ENCODE peak calls at places on chromosome 1, in nine cellular contexts. One of them, this sample, is unnamed.

GRCh38 chr1:204868340-204868700 is 2.3 kb upstream of the NFASC start:
- DNase-seq in foreskin melanocyte: no peak
- DNase-seq in stimulated activated CD4-positive, alpha-beta T cell treated with anti-CD3 and anti-CD28 coated beads, Interleukin-12 subunit alpha, Interleukin-12 subunit beta, amount 100 ng/mL, for 48 hours: no peak
- DNase-seq in nucleus accumbens: peak
- DNase-seq in psoas muscle: peak
- DNase-seq in RWPE1: no peak
- DNase-seq in astrocyte of the cerebellum: no peak
- DNase-seq in RPMI7951: no peak
- DNase-seq in IMR-90: no peak
- DNase-seq in this sample: peak

GRCh38 chr1:3273447-3273846 is 181.0 kb upstream of the ARHGEF16 start:
- DNase-seq in foreskin melanocyte: no peak
- DNase-seq in stimulated activated CD4-positive, alpha-beta T cell treated with anti-CD3 and anti-CD28 coated beads, Interleukin-12 subunit alpha, Interleukin-12 subunit beta, amount 100 ng/mL, for 48 hours: no peak
- DNase-seq in nucleus accumbens: no peak
- DNase-seq in psoas muscle: no peak
- DNase-seq in RWPE1: no peak
- DNase-seq in astrocyte of the cerebellum: no peak
- DNase-seq in RPMI7951: no peak
- DNase-seq in IMR-90: no peak
- DNase-seq in this sample: no peak

GRCh38 chr1:94970783-94971182 is 43.9 kb upstream of the CNN3 start:
- DNase-seq in foreskin melanocyte: no peak
- DNase-seq in stimulated activated CD4-positive, alpha-beta T cell treated with anti-CD3 and anti-CD28 coated beads, Interleukin-12 subunit alpha, Interleukin-12 subunit beta, amount 100 ng/mL, for 48 hours: no peak
- DNase-seq in nucleus accumbens: no peak
- DNase-seq in psoas muscle: no peak
- DNase-seq in RWPE1: no peak
- DNase-seq in astrocyte of the cerebellum: no peak
- DNase-seq in RPMI7951: peak
- DNase-seq in IMR-90: no peak
- DNase-seq in this sample: no peak

GRCh38 chr1:110235839-110236682 is 25.9 kb downstream of the KCNC4 start:
- DNase-seq in foreskin melanocyte: peak
- DNase-seq in stimulated activated CD4-positive, alpha-beta T cell treated with anti-CD3 and anti-CD28 coated beads, Interleukin-12 subunit alpha, Interleukin-12 subunit beta, amount 100 ng/mL, for 48 hours: peak
- DNase-seq in nucleus accumbens: no peak
- DNase-seq in psoas muscle: no peak
- DNase-seq in RWPE1: peak
- DNase-seq in astrocyte of the cerebellum: no peak
- DNase-seq in RPMI7951: peak
- DNase-seq in IMR-90: peak
- DNase-seq in this sample: no peak

GRCh38 chr1:21584096-21584495 is 74.9 kb downstream of the ALPL start:
- DNase-seq in foreskin melanocyte: no peak
- DNase-seq in stimulated activated CD4-positive, alpha-beta T cell treated with anti-CD3 and anti-CD28 coated beads, Interleukin-12 subunit alpha, Interleukin-12 subunit beta, amount 100 ng/mL, for 48 hours: no peak
- DNase-seq in nucleus accumbens: no peak
- DNase-seq in psoas muscle: no peak
- DNase-seq in RWPE1: no peak
- DNase-seq in astrocyte of the cerebellum: no peak
- DNase-seq in RPMI7951: no peak
- DNase-seq in IMR-90: no peak
- DNase-seq in this sample: no peak

GRCh38 chr1:51988254-51988653 is 2.2 kb downstream of the RAB3B start:
- DNase-seq in foreskin melanocyte: no peak
- DNase-seq in stimulated activated CD4-positive, alpha-beta T cell treated with anti-CD3 and anti-CD28 coated beads, Interleukin-12 subunit alpha, Interleukin-12 subunit beta, amount 100 ng/mL, for 48 hours: no peak
- DNase-seq in nucleus accumbens: no peak
- DNase-seq in psoas muscle: no peak
- DNase-seq in RWPE1: no peak
- DNase-seq in astrocyte of the cerebellum: no peak
- DNase-seq in RPMI7951: no peak
- DNase-seq in IMR-90: no peak
- DNase-seq in this sample: no peak

GRCh38 chr1:94396356-94396755 is 21.8 kb upstream of the ABCD3 start:
- DNase-seq in foreskin melanocyte: peak
- DNase-seq in stimulated activated CD4-positive, alpha-beta T cell treated with anti-CD3 and anti-CD28 coated beads, Interleukin-12 subunit alpha, Interleukin-12 subunit beta, amount 100 ng/mL, for 48 hours: no peak
- DNase-seq in nucleus accumbens: peak
- DNase-seq in psoas muscle: no peak
- DNase-seq in RWPE1: no peak
- DNase-seq in astrocyte of the cerebellum: no peak
- DNase-seq in RPMI7951: peak
- DNase-seq in IMR-90: no peak
- DNase-seq in this sample: peak

GRCh38 chr1:8629241-8630091 is 188.0 kb downstream of the RERE start:
- DNase-seq in foreskin melanocyte: no peak
- DNase-seq in stimulated activated CD4-positive, alpha-beta T cell treated with anti-CD3 and anti-CD28 coated beads, Interleukin-12 subunit alpha, Interleukin-12 subunit beta, amount 100 ng/mL, for 48 hours: no peak
- DNase-seq in nucleus accumbens: no peak
- DNase-seq in psoas muscle: no peak
- DNase-seq in RWPE1: no peak
- DNase-seq in astrocyte of the cerebellum: no peak
- DNase-seq in RPMI7951: no peak
- DNase-seq in IMR-90: peak
- DNase-seq in this sample: no peak

GRCh38 chr1:6358144-6358624 is 35.4 kb downstream of the ACOT7 start:
- DNase-seq in foreskin melanocyte: peak
- DNase-seq in stimulated activated CD4-positive, alpha-beta T cell treated with anti-CD3 and anti-CD28 coated beads, Interleukin-12 subunit alpha, Interleukin-12 subunit beta, amount 100 ng/mL, for 48 hours: no peak
- DNase-seq in nucleus accumbens: no peak
- DNase-seq in psoas muscle: no peak
- DNase-seq in RWPE1: peak
- DNase-seq in astrocyte of the cerebellum: no peak
- DNase-seq in RPMI7951: peak
- DNase-seq in IMR-90: no peak
- DNase-seq in this sample: no peak

GRCh38 chr1:84429231-84429630 is 30.9 kb downstream of the DNASE2B start:
- DNase-seq in foreskin melanocyte: no peak
- DNase-seq in stimulated activated CD4-positive, alpha-beta T cell treated with anti-CD3 and anti-CD28 coated beads, Interleukin-12 subunit alpha, Interleukin-12 subunit beta, amount 100 ng/mL, for 48 hours: no peak
- DNase-seq in nucleus accumbens: no peak
- DNase-seq in psoas muscle: no peak
- DNase-seq in RWPE1: no peak
- DNase-seq in astrocyte of the cerebellum: no peak
- DNase-seq in RPMI7951: no peak
- DNase-seq in IMR-90: no peak
- DNase-seq in this sample: no peak

GRCh38 chr1:8020032-8020431 is 6.1 kb downstream of the ERRFI1 start:
- DNase-seq in foreskin melanocyte: no peak
- DNase-seq in stimulated activated CD4-positive, alpha-beta T cell treated with anti-CD3 and anti-CD28 coated beads, Interleukin-12 subunit alpha, Interleukin-12 subunit beta, amount 100 ng/mL, for 48 hours: no peak
- DNase-seq in nucleus accumbens: no peak
- DNase-seq in psoas muscle: no peak
- DNase-seq in RWPE1: peak
- DNase-seq in astrocyte of the cerebellum: no peak
- DNase-seq in RPMI7951: peak
- DNase-seq in IMR-90: peak
- DNase-seq in this sample: no peak

GRCh38 chr1:28663871-28664470 is 4.6 kb upstream of the GMEB1 start:
- DNase-seq in foreskin melanocyte: no peak
- DNase-seq in stimulated activated CD4-positive, alpha-beta T cell treated with anti-CD3 and anti-CD28 coated beads, Interleukin-12 subunit alpha, Interleukin-12 subunit beta, amount 100 ng/mL, for 48 hours: no peak
- DNase-seq in nucleus accumbens: no peak
- DNase-seq in psoas muscle: no peak
- DNase-seq in RWPE1: no peak
- DNase-seq in astrocyte of the cerebellum: no peak
- DNase-seq in RPMI7951: no peak
- DNase-seq in IMR-90: no peak
- DNase-seq in this sample: no peak

GRCh38 chr1:53306168-53306567 is 21.7 kb downstream of the LRP8 start:
- DNase-seq in foreskin melanocyte: no peak
- DNase-seq in stimulated activated CD4-positive, alpha-beta T cell treated with anti-CD3 and anti-CD28 coated beads, Interleukin-12 subunit alpha, Interleukin-12 subunit beta, amount 100 ng/mL, for 48 hours: no peak
- DNase-seq in nucleus accumbens: no peak
- DNase-seq in psoas muscle: no peak
- DNase-seq in RWPE1: no peak
- DNase-seq in astrocyte of the cerebellum: no peak
- DNase-seq in RPMI7951: no peak
- DNase-seq in IMR-90: no peak
- DNase-seq in this sample: no peak

GRCh38 chr1:206566976-206567375 is 45.3 kb downstream of the EIF2D start:
- DNase-seq in foreskin melanocyte: no peak
- DNase-seq in stimulated activated CD4-positive, alpha-beta T cell treated with anti-CD3 and anti-CD28 coated beads, Interleukin-12 subunit alpha, Interleukin-12 subunit beta, amount 100 ng/mL, for 48 hours: no peak
- DNase-seq in nucleus accumbens: no peak
- DNase-seq in psoas muscle: no peak
- DNase-seq in RWPE1: no peak
- DNase-seq in astrocyte of the cerebellum: no peak
- DNase-seq in RPMI7951: no peak
- DNase-seq in IMR-90: no peak
- DNase-seq in this sample: no peak

GRCh38 chr1:30251451-30251850 is 471.9 kb downstream of the MATN1 start:
- DNase-seq in foreskin melanocyte: no peak
- DNase-seq in stimulated activated CD4-positive, alpha-beta T cell treated with anti-CD3 and anti-CD28 coated beads, Interleukin-12 subunit alpha, Interleukin-12 subunit beta, amount 100 ng/mL, for 48 hours: no peak
- DNase-seq in nucleus accumbens: no peak
- DNase-seq in psoas muscle: no peak
- DNase-seq in RWPE1: no peak
- DNase-seq in astrocyte of the cerebellum: no peak
- DNase-seq in RPMI7951: no peak
- DNase-seq in IMR-90: no peak
- DNase-seq in this sample: no peak

GRCh38 chr1:61078611-61079010 is 3.8 kb upstream of the NFIA start:
- DNase-seq in foreskin melanocyte: no peak
- DNase-seq in stimulated activated CD4-positive, alpha-beta T cell treated with anti-CD3 and anti-CD28 coated beads, Interleukin-12 subunit alpha, Interleukin-12 subunit beta, amount 100 ng/mL, for 48 hours: no peak
- DNase-seq in nucleus accumbens: no peak
- DNase-seq in psoas muscle: no peak
- DNase-seq in RWPE1: no peak
- DNase-seq in astrocyte of the cerebellum: no peak
- DNase-seq in RPMI7951: no peak
- DNase-seq in IMR-90: no peak
- DNase-seq in this sample: peak

GRCh38 chr1:18642278-18643095 is 11.8 kb downstream of the PAX7 start:
- DNase-seq in foreskin melanocyte: no peak
- DNase-seq in stimulated activated CD4-positive, alpha-beta T cell treated with anti-CD3 and anti-CD28 coated beads, Interleukin-12 subunit alpha, Interleukin-12 subunit beta, amount 100 ng/mL, for 48 hours: no peak
- DNase-seq in nucleus accumbens: no peak
- DNase-seq in psoas muscle: no peak
- DNase-seq in RWPE1: no peak
- DNase-seq in astrocyte of the cerebellum: no peak
- DNase-seq in RPMI7951: no peak
- DNase-seq in IMR-90: no peak
- DNase-seq in this sample: no peak

GRCh38 chr1:18408656-18409370 is 71.9 kb upstream of the KLHDC7A start:
- DNase-seq in foreskin melanocyte: no peak
- DNase-seq in stimulated activated CD4-positive, alpha-beta T cell treated with anti-CD3 and anti-CD28 coated beads, Interleukin-12 subunit alpha, Interleukin-12 subunit beta, amount 100 ng/mL, for 48 hours: no peak
- DNase-seq in nucleus accumbens: no peak
- DNase-seq in psoas muscle: no peak
- DNase-seq in RWPE1: no peak
- DNase-seq in astrocyte of the cerebellum: no peak
- DNase-seq in RPMI7951: no peak
- DNase-seq in IMR-90: no peak
- DNase-seq in this sample: no peak

GRCh38 chr1:211942583-211942982 is 92.8 kb downstream of the INTS7 start:
- DNase-seq in foreskin melanocyte: no peak
- DNase-seq in stimulated activated CD4-positive, alpha-beta T cell treated with anti-CD3 and anti-CD28 coated beads, Interleukin-12 subunit alpha, Interleukin-12 subunit beta, amount 100 ng/mL, for 48 hours: no peak
- DNase-seq in nucleus accumbens: no peak
- DNase-seq in psoas muscle: no peak
- DNase-seq in RWPE1: no peak
- DNase-seq in astrocyte of the cerebellum: no peak
- DNase-seq in RPMI7951: no peak
- DNase-seq in IMR-90: no peak
- DNase-seq in this sample: no peak

GRCh38 chr1:239044829-239045228 is 341.5 kb upstream of the CHRM3 start:
- DNase-seq in foreskin melanocyte: no peak
- DNase-seq in stimulated activated CD4-positive, alpha-beta T cell treated with anti-CD3 and anti-CD28 coated beads, Interleukin-12 subunit alpha, Interleukin-12 subunit beta, amount 100 ng/mL, for 48 hours: no peak
- DNase-seq in nucleus accumbens: no peak
- DNase-seq in psoas muscle: no peak
- DNase-seq in RWPE1: no peak
- DNase-seq in astrocyte of the cerebellum: no peak
- DNase-seq in RPMI7951: no peak
- DNase-seq in IMR-90: no peak
- DNase-seq in this sample: no peak

GRCh38 chr1:6165027-6165426 is 15.1 kb downstream of the CHD5 start:
- DNase-seq in foreskin melanocyte: no peak
- DNase-seq in stimulated activated CD4-positive, alpha-beta T cell treated with anti-CD3 and anti-CD28 coated beads, Interleukin-12 subunit alpha, Interleukin-12 subunit beta, amount 100 ng/mL, for 48 hours: no peak
- DNase-seq in nucleus accumbens: no peak
- DNase-seq in psoas muscle: no peak
- DNase-seq in RWPE1: no peak
- DNase-seq in astrocyte of the cerebellum: no peak
- DNase-seq in RPMI7951: no peak
- DNase-seq in IMR-90: no peak
- DNase-seq in this sample: no peak

GRCh38 chr1:93331412-93331811 is 14.3 kb upstream of the DR1 start:
- DNase-seq in foreskin melanocyte: no peak
- DNase-seq in stimulated activated CD4-positive, alpha-beta T cell treated with anti-CD3 and anti-CD28 coated beads, Interleukin-12 subunit alpha, Interleukin-12 subunit beta, amount 100 ng/mL, for 48 hours: no peak
- DNase-seq in nucleus accumbens: no peak
- DNase-seq in psoas muscle: no peak
- DNase-seq in RWPE1: no peak
- DNase-seq in astrocyte of the cerebellum: no peak
- DNase-seq in RPMI7951: no peak
- DNase-seq in IMR-90: peak
- DNase-seq in this sample: no peak

GRCh38 chr1:899636-900317 is 23.9 kb upstream of the SAMD11 start:
- DNase-seq in foreskin melanocyte: no peak
- DNase-seq in stimulated activated CD4-positive, alpha-beta T cell treated with anti-CD3 and anti-CD28 coated beads, Interleukin-12 subunit alpha, Interleukin-12 subunit beta, amount 100 ng/mL, for 48 hours: no peak
- DNase-seq in nucleus accumbens: no peak
- DNase-seq in psoas muscle: no peak
- DNase-seq in RWPE1: no peak
- DNase-seq in astrocyte of the cerebellum: no peak
- DNase-seq in RPMI7951: no peak
- DNase-seq in IMR-90: no peak
- DNase-seq in this sample: no peak

GRCh38 chr1:20233394-20233793 is 47.1 kb upstream of the PLA2G2C start:
- DNase-seq in foreskin melanocyte: no peak
- DNase-seq in stimulated activated CD4-positive, alpha-beta T cell treated with anti-CD3 and anti-CD28 coated beads, Interleukin-12 subunit alpha, Interleukin-12 subunit beta, amount 100 ng/mL, for 48 hours: no peak
- DNase-seq in nucleus accumbens: no peak
- DNase-seq in psoas muscle: no peak
- DNase-seq in RWPE1: peak
- DNase-seq in astrocyte of the cerebellum: no peak
- DNase-seq in RPMI7951: peak
- DNase-seq in IMR-90: peak
- DNase-seq in this sample: no peak

GRCh38 chr1:185215911-185216310 is 58.9 kb downstream of the SWT1 start:
- DNase-seq in foreskin melanocyte: no peak
- DNase-seq in stimulated activated CD4-positive, alpha-beta T cell treated with anti-CD3 and anti-CD28 coated beads, Interleukin-12 subunit alpha, Interleukin-12 subunit beta, amount 100 ng/mL, for 48 hours: no peak
- DNase-seq in nucleus accumbens: no peak
- DNase-seq in psoas muscle: no peak
- DNase-seq in RWPE1: peak
- DNase-seq in astrocyte of the cerebellum: no peak
- DNase-seq in RPMI7951: no peak
- DNase-seq in IMR-90: peak
- DNase-seq in this sample: no peak

GRCh38 chr1:61757945-61758344 is 15.7 kb downstream of the PATJ start:
- DNase-seq in foreskin melanocyte: no peak
- DNase-seq in stimulated activated CD4-positive, alpha-beta T cell treated with anti-CD3 and anti-CD28 coated beads, Interleukin-12 subunit alpha, Interleukin-12 subunit beta, amount 100 ng/mL, for 48 hours: no peak
- DNase-seq in nucleus accumbens: no peak
- DNase-seq in psoas muscle: no peak
- DNase-seq in RWPE1: no peak
- DNase-seq in astrocyte of the cerebellum: no peak
- DNase-seq in RPMI7951: no peak
- DNase-seq in IMR-90: peak
- DNase-seq in this sample: no peak

GRCh38 chr1:20402585-20403422 is 83.2 kb downstream of the CAMK2N1 start:
- DNase-seq in foreskin melanocyte: no peak
- DNase-seq in stimulated activated CD4-positive, alpha-beta T cell treated with anti-CD3 and anti-CD28 coated beads, Interleukin-12 subunit alpha, Interleukin-12 subunit beta, amount 100 ng/mL, for 48 hours: no peak
- DNase-seq in nucleus accumbens: no peak
- DNase-seq in psoas muscle: no peak
- DNase-seq in RWPE1: no peak
- DNase-seq in astrocyte of the cerebellum: no peak
- DNase-seq in RPMI7951: no peak
- DNase-seq in IMR-90: no peak
- DNase-seq in this sample: no peak

GRCh38 chr1:67748630-67749029 is 63.6 kb downstream of the GADD45A start:
- DNase-seq in foreskin melanocyte: peak
- DNase-seq in stimulated activated CD4-positive, alpha-beta T cell treated with anti-CD3 and anti-CD28 coated beads, Interleukin-12 subunit alpha, Interleukin-12 subunit beta, amount 100 ng/mL, for 48 hours: no peak
- DNase-seq in nucleus accumbens: no peak
- DNase-seq in psoas muscle: no peak
- DNase-seq in RWPE1: peak
- DNase-seq in astrocyte of the cerebellum: peak
- DNase-seq in RPMI7951: peak
- DNase-seq in IMR-90: peak
- DNase-seq in this sample: no peak

GRCh38 chr1:225763815-225764548 is 13.6 kb upstream of the SRP9 start:
- DNase-seq in foreskin melanocyte: no peak
- DNase-seq in stimulated activated CD4-positive, alpha-beta T cell treated with anti-CD3 and anti-CD28 coated beads, Interleukin-12 subunit alpha, Interleukin-12 subunit beta, amount 100 ng/mL, for 48 hours: no peak
- DNase-seq in nucleus accumbens: no peak
- DNase-seq in psoas muscle: no peak
- DNase-seq in RWPE1: no peak
- DNase-seq in astrocyte of the cerebellum: no peak
- DNase-seq in RPMI7951: peak
- DNase-seq in IMR-90: peak
- DNase-seq in this sample: no peak

GRCh38 chr1:34371829-34372532 is 195.3 kb downstream of the C1orf94 start:
- DNase-seq in foreskin melanocyte: no peak
- DNase-seq in stimulated activated CD4-positive, alpha-beta T cell treated with anti-CD3 and anti-CD28 coated beads, Interleukin-12 subunit alpha, Interleukin-12 subunit beta, amount 100 ng/mL, for 48 hours: no peak
- DNase-seq in nucleus accumbens: no peak
- DNase-seq in psoas muscle: no peak
- DNase-seq in RWPE1: no peak
- DNase-seq in astrocyte of the cerebellum: no peak
- DNase-seq in RPMI7951: no peak
- DNase-seq in IMR-90: no peak
- DNase-seq in this sample: no peak

GRCh38 chr1:228271701-228272251 is 63.9 kb downstream of the OBSCN start:
- DNase-seq in foreskin melanocyte: no peak
- DNase-seq in stimulated activated CD4-positive, alpha-beta T cell treated with anti-CD3 and anti-CD28 coated beads, Interleukin-12 subunit alpha, Interleukin-12 subunit beta, amount 100 ng/mL, for 48 hours: no peak
- DNase-seq in nucleus accumbens: no peak
- DNase-seq in psoas muscle: peak
- DNase-seq in RWPE1: no peak
- DNase-seq in astrocyte of the cerebellum: no peak
- DNase-seq in RPMI7951: no peak
- DNase-seq in IMR-90: no peak
- DNase-seq in this sample: no peak